ENCODE peak calls at places on chromosomes 5 and 9, in five cellular contexts. Y, H, I, A and N are unnamed samples.

GRCh38 chr9:121857941-121858340 is 206.5 kb downstream of the DAB2IP start:
- DNase-seq in H (no peak), A (no peak), Y (no peak), I (no peak), N (no peak)

GRCh38 chr9:98867109-98867433 is 59.6 kb downstream of the GALNT12 start:
- DNase-seq in Y (no peak), A (no peak), I (no peak), H (no peak), N (no peak)

GRCh38 chr9:83508072-83508471 is 30.1 kb downstream of the FRMD3 start:
- DNase-seq in Y (peak; percentile 37), H (no peak), A (no peak), I (no peak), N (no peak)

GRCh38 chr9:121645003-121645402 is 6.4 kb upstream of the DAB2IP start:
- DNase-seq in H (no peak), I (no peak), A (no peak), Y (no peak), N (no peak)

GRCh38 chr5:53480474-53481353 is at the start of gene FST:
- DNase-seq in H (peak; percentile 63), Y (peak; percentile 15), I (no peak), A (no peak), N (no peak)

GRCh38 chr5:173303878-173304590 is 24.2 kb downstream of the STC2 start:
- DNase-seq in H (peak; percentile 94), I (no peak), Y (peak; percentile 91), A (no peak), N (peak; percentile 56)

GRCh38 chr9:132978451-132979087 is at the start of gene GFI1B:
- DNase-seq in I (no peak), Y (no peak), H (peak; percentile 47), A (no peak), N (no peak)

GRCh38 chr5:135391123-135391868 is 7.7 kb downstream of the MACROH2A1 start:
- DNase-seq in Y (peak; percentile 91), I (no peak), A (no peak), H (no peak), N (peak; percentile 84)

GRCh38 chr5:177452688-177453638 is 6.3 kb downstream of the PRR7 start:
- DNase-seq in A (no peak), I (no peak), H (no peak), Y (peak; percentile 38), N (no peak)

GRCh38 chr5:115398726-115399125 is 102.3 kb upstream of the CCDC112 start:
- DNase-seq in I (no peak), Y (peak; percentile 91), H (no peak), A (no peak), N (peak; percentile 89)